ENCODE peak calls at places on chromosomes 1 and 21, in ten cellular contexts. One of them, this sample, is unnamed.
A peak's percentile ranks its signal among the peaks of the same experiment; 100 is the strongest.

GRCh38 chr1:94020764-94021579 is 100.0 kb downstream of the ABCA4 start:
- DNase-seq in IMR-90: peak; percentile 98
- DNase-seq in tibial artery: no peak
- DNase-seq in H1: no peak
- DNase-seq in brain microvascular endothelial cell: peak; percentile 83
- DNase-seq in ovary: no peak
- DNase-seq in PC-3: peak; percentile 41
- DNase-seq in MM.1S: no peak
- DNase-seq in heart left ventricle: no peak
- DNase-seq in mammary epithelial cell: peak; percentile 70
- DNase-seq in this sample: no peak

GRCh38 chr1:154329551-154330131 is 4.3 kb downstream of the ATP8B2 start:
- DNase-seq in IMR-90: no peak
- DNase-seq in tibial artery: no peak
- DNase-seq in H1: no peak
- DNase-seq in brain microvascular endothelial cell: no peak
- DNase-seq in ovary: no peak
- DNase-seq in PC-3: no peak
- DNase-seq in MM.1S: peak; percentile 6
- DNase-seq in heart left ventricle: no peak
- DNase-seq in mammary epithelial cell: no peak
- DNase-seq in this sample: no peak

GRCh38 chr1:174982971-174983689 is 16.6 kb upstream of the CACYBP start:
- DNase-seq in IMR-90: peak; percentile 49
- DNase-seq in tibial artery: no peak
- DNase-seq in H1: no peak
- DNase-seq in brain microvascular endothelial cell: peak; percentile 57
- DNase-seq in ovary: no peak
- DNase-seq in PC-3: peak; percentile 59
- DNase-seq in MM.1S: peak; percentile 81
- DNase-seq in heart left ventricle: no peak
- DNase-seq in mammary epithelial cell: peak; percentile 35
- DNase-seq in this sample: peak; percentile 33

GRCh38 chr1:230618537-230618936 is 23.7 kb upstream of the COG2 start:
- DNase-seq in IMR-90: no peak
- DNase-seq in tibial artery: no peak
- DNase-seq in H1: no peak
- DNase-seq in brain microvascular endothelial cell: no peak
- DNase-seq in ovary: no peak
- DNase-seq in PC-3: no peak
- DNase-seq in MM.1S: no peak
- DNase-seq in heart left ventricle: no peak
- DNase-seq in mammary epithelial cell: no peak
- DNase-seq in this sample: no peak

GRCh38 chr1:147630447-147630846 is 39.9 kb downstream of the ACP6 start:
- DNase-seq in IMR-90: no peak
- DNase-seq in tibial artery: no peak
- DNase-seq in H1: no peak
- DNase-seq in brain microvascular endothelial cell: no peak
- DNase-seq in ovary: no peak
- DNase-seq in PC-3: no peak
- DNase-seq in MM.1S: no peak
- DNase-seq in heart left ventricle: no peak
- DNase-seq in mammary epithelial cell: no peak
- DNase-seq in this sample: no peak

GRCh38 chr1:205285391-205286101 is 36.0 kb downstream of the NUAK2 start:
- DNase-seq in IMR-90: no peak
- DNase-seq in tibial artery: no peak
- DNase-seq in H1: no peak
- DNase-seq in brain microvascular endothelial cell: no peak
- DNase-seq in ovary: no peak
- DNase-seq in PC-3: no peak
- DNase-seq in MM.1S: peak; percentile 95
- DNase-seq in heart left ventricle: no peak
- DNase-seq in mammary epithelial cell: no peak
- DNase-seq in this sample: no peak

GRCh38 chr1:9591669-9592509 is 3.2 kb downstream of the TMEM201 start:
- DNase-seq in IMR-90: no peak
- DNase-seq in tibial artery: no peak
- DNase-seq in H1: peak; percentile 45
- DNase-seq in brain microvascular endothelial cell: no peak
- DNase-seq in ovary: peak; percentile 35
- DNase-seq in PC-3: no peak
- DNase-seq in MM.1S: no peak
- DNase-seq in heart left ventricle: no peak
- DNase-seq in mammary epithelial cell: no peak
- DNase-seq in this sample: peak; percentile 73

GRCh38 chr1:234533975-234534876 is 55.2 kb upstream of the TARBP1 start:
- DNase-seq in IMR-90: peak; percentile 98
- DNase-seq in tibial artery: peak; percentile 99
- DNase-seq in H1: no peak
- DNase-seq in brain microvascular endothelial cell: peak; percentile 96
- DNase-seq in ovary: peak; percentile 98
- DNase-seq in PC-3: no peak
- DNase-seq in MM.1S: no peak
- DNase-seq in heart left ventricle: peak; percentile 96
- DNase-seq in mammary epithelial cell: peak; percentile 69
- DNase-seq in this sample: no peak

GRCh38 chr1:21000245-21000594 is 176.5 kb downstream of the EIF4G3 start:
- DNase-seq in IMR-90: no peak
- DNase-seq in tibial artery: no peak
- DNase-seq in H1: no peak
- DNase-seq in brain microvascular endothelial cell: no peak
- DNase-seq in ovary: no peak
- DNase-seq in PC-3: no peak
- DNase-seq in MM.1S: no peak
- DNase-seq in heart left ventricle: no peak
- DNase-seq in mammary epithelial cell: no peak
- DNase-seq in this sample: no peak

GRCh38 chr1:193408782-193409293 is 222.4 kb upstream of the B3GALT2 start:
- DNase-seq in IMR-90: peak; percentile 75
- DNase-seq in tibial artery: peak; percentile 40
- DNase-seq in H1: no peak
- DNase-seq in brain microvascular endothelial cell: peak; percentile 99
- DNase-seq in ovary: peak; percentile 97
- DNase-seq in PC-3: no peak
- DNase-seq in MM.1S: no peak
- DNase-seq in heart left ventricle: peak; percentile 75
- DNase-seq in mammary epithelial cell: peak; percentile 51
- DNase-seq in this sample: no peak

GRCh38 chr1:11602424-11602823 is 51.8 kb downstream of the FBXO2 start:
- DNase-seq in IMR-90: no peak
- DNase-seq in tibial artery: no peak
- DNase-seq in H1: no peak
- DNase-seq in brain microvascular endothelial cell: no peak
- DNase-seq in ovary: no peak
- DNase-seq in PC-3: no peak
- DNase-seq in MM.1S: no peak
- DNase-seq in heart left ventricle: no peak
- DNase-seq in mammary epithelial cell: no peak
- DNase-seq in this sample: no peak

GRCh38 chr1:115710859-115711624 is 57.5 kb downstream of the CASQ2 start:
- DNase-seq in IMR-90: no peak
- DNase-seq in tibial artery: no peak
- DNase-seq in H1: no peak
- DNase-seq in brain microvascular endothelial cell: no peak
- DNase-seq in ovary: no peak
- DNase-seq in PC-3: peak; percentile 64
- DNase-seq in MM.1S: no peak
- DNase-seq in heart left ventricle: no peak
- DNase-seq in mammary epithelial cell: peak; percentile 66
- DNase-seq in this sample: no peak

GRCh38 chr1:199129247-199129646 is 490.4 kb downstream of the PTPRC start:
- DNase-seq in IMR-90: peak; percentile 10
- DNase-seq in tibial artery: no peak
- DNase-seq in H1: no peak
- DNase-seq in brain microvascular endothelial cell: peak; percentile 3
- DNase-seq in ovary: no peak
- DNase-seq in PC-3: peak; percentile 25
- DNase-seq in MM.1S: no peak
- DNase-seq in heart left ventricle: no peak
- DNase-seq in mammary epithelial cell: no peak
- DNase-seq in this sample: no peak

GRCh38 chr21:16533692-16534407 is 804.1 kb downstream of the USP25 start:
- DNase-seq in IMR-90: no peak
- DNase-seq in tibial artery: no peak
- DNase-seq in H1: no peak
- DNase-seq in brain microvascular endothelial cell: no peak
- DNase-seq in ovary: no peak
- DNase-seq in PC-3: no peak
- DNase-seq in MM.1S: no peak
- DNase-seq in heart left ventricle: no peak
- DNase-seq in mammary epithelial cell: no peak
- DNase-seq in this sample: no peak

GRCh38 chr1:95122151-95122697 is 5.1 kb downstream of the TLCD4 start:
- DNase-seq in IMR-90: no peak
- DNase-seq in tibial artery: no peak
- DNase-seq in H1: no peak
- DNase-seq in brain microvascular endothelial cell: no peak
- DNase-seq in ovary: no peak
- DNase-seq in PC-3: no peak
- DNase-seq in MM.1S: no peak
- DNase-seq in heart left ventricle: no peak
- DNase-seq in mammary epithelial cell: no peak
- DNase-seq in this sample: no peak

GRCh38 chr1:68470388-68470970 is 20.7 kb upstream of the RPE65 start:
- DNase-seq in IMR-90: peak; percentile 41
- DNase-seq in tibial artery: no peak
- DNase-seq in H1: no peak
- DNase-seq in brain microvascular endothelial cell: peak; percentile 25
- DNase-seq in ovary: no peak
- DNase-seq in PC-3: peak; percentile 22
- DNase-seq in MM.1S: no peak
- DNase-seq in heart left ventricle: no peak
- DNase-seq in mammary epithelial cell: no peak
- DNase-seq in this sample: no peak

GRCh38 chr21:16797530-16797929 is 715.3 kb upstream of the CXADR start:
- DNase-seq in IMR-90: no peak
- DNase-seq in tibial artery: no peak
- DNase-seq in H1: no peak
- DNase-seq in brain microvascular endothelial cell: no peak
- DNase-seq in ovary: no peak
- DNase-seq in PC-3: no peak
- DNase-seq in MM.1S: no peak
- DNase-seq in heart left ventricle: no peak
- DNase-seq in mammary epithelial cell: no peak
- DNase-seq in this sample: no peak

GRCh38 chr1:24948072-24948827 is 18.2 kb upstream of the RUNX3 start:
- DNase-seq in IMR-90: no peak
- DNase-seq in tibial artery: no peak
- DNase-seq in H1: no peak
- DNase-seq in brain microvascular endothelial cell: no peak
- DNase-seq in ovary: no peak
- DNase-seq in PC-3: no peak
- DNase-seq in MM.1S: no peak
- DNase-seq in heart left ventricle: no peak
- DNase-seq in mammary epithelial cell: no peak
- DNase-seq in this sample: no peak
- TF ChIP-seq CTCF in IMR-90: no peak
- TF ChIP-seq CTCF in tibial artery: no peak
- TF ChIP-seq CTCF in H1: peak; percentile 7
- TF ChIP-seq CTCF in brain microvascular endothelial cell: peak; percentile 8
- TF ChIP-seq CTCF in ovary: no peak
- TF ChIP-seq CTCF in PC-3: no peak
- TF ChIP-seq CTCF in MM.1S: no peak
- TF ChIP-seq CTCF in heart left ventricle: no peak
- TF ChIP-seq CTCF in mammary epithelial cell: no peak
- TF ChIP-seq CTCF in this sample: no peak

GRCh38 chr1:15220825-15221431 is 26.1 kb upstream of the FHAD1 start:
- DNase-seq in IMR-90: no peak
- DNase-seq in tibial artery: no peak
- DNase-seq in H1: no peak
- DNase-seq in brain microvascular endothelial cell: no peak
- DNase-seq in ovary: peak; percentile 64
- DNase-seq in PC-3: no peak
- DNase-seq in MM.1S: no peak
- DNase-seq in heart left ventricle: no peak
- DNase-seq in mammary epithelial cell: no peak
- DNase-seq in this sample: no peak
- H3K27me3 ChIP-seq in IMR-90: no peaks in the 10 kb centered on the region
- H3K27me3 ChIP-seq in tibial artery: no peaks in the 10 kb centered on the region
- H3K27me3 ChIP-seq in H1: no peaks in the 10 kb centered on the region
- H3K27me3 ChIP-seq in brain microvascular endothelial cell: no peaks in the 10 kb centered on the region
- H3K27me3 ChIP-seq in ovary: no peaks in the 10 kb centered on the region
- H3K27me3 ChIP-seq in PC-3: no peaks in the 10 kb centered on the region
- H3K27me3 ChIP-seq in MM.1S: no peaks in the 10 kb centered on the region
- H3K27me3 ChIP-seq in heart left ventricle: no peaks in the 10 kb centered on the region
- H3K27me3 ChIP-seq in mammary epithelial cell: no peaks in the 10 kb centered on the region
- H3K27me3 ChIP-seq in this sample: no peaks in the 10 kb centered on the region

DNA sequence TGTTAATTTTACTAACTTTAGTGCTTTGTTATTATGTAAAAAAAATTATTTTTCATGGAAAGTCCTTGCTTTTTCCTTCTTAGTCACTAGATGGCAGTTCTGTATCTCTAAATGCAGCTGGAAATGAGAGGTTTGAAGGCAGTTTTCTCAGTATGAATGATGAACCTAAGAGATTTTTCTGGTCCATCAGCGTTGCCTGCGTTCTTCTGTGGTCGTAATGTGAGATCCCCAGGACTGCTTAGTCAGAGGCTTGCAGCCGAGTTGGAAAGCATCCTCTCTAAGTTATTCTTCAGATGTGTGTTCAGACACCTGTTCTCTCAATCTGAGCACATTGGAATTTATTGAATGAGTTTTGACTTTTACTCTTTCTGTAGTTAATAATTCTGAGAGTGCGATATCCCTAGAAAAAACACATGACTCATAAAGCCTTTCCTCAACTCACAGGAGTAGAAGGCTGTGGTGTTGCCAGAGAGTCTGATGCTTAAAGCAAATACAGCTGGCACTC is 99.2 kb downstream of the FMN2 start:
- DNase-seq in IMR-90: peak; percentile 100
- DNase-seq in tibial artery: peak; percentile 34
- DNase-seq in H1: no peak
- DNase-seq in brain microvascular endothelial cell: peak; percentile 92
- DNase-seq in ovary: no peak
- DNase-seq in PC-3: peak; percentile 88
- DNase-seq in MM.1S: peak; percentile 47
- DNase-seq in heart left ventricle: no peak
- DNase-seq in mammary epithelial cell: peak; percentile 6
- DNase-seq in this sample: no peak
- TF ChIP-seq CTCF in IMR-90: peak; percentile 92
- TF ChIP-seq CTCF in tibial artery: no peak
- TF ChIP-seq CTCF in H1: peak; percentile 50
- TF ChIP-seq CTCF in brain microvascular endothelial cell: peak; percentile 56
- TF ChIP-seq CTCF in ovary: no peak
- TF ChIP-seq CTCF in PC-3: peak; percentile 93
- TF ChIP-seq CTCF in MM.1S: peak; percentile 44
- TF ChIP-seq CTCF in heart left ventricle: no peak
- TF ChIP-seq CTCF in mammary epithelial cell: peak; percentile 27
- TF ChIP-seq CTCF in this sample: no peak

DNA sequence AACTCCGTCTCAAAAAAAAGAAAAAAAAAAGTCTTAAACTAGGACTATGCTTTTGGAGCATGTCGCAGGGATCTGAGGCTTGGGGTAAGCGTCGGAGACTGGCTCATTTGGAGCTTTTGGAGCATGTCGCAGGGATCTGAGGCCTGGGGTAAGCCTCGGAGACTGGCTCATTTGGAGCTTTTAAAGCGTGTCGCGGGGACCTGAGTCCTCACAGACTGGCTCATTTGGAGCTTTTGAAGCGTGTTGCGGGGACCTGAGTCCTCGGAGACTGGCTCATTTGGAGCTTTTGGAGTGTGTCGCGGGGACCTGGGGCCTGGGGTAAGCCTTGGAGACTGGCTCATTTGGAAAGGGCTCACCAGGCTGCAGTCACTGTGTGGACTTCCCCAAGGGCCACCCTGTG is 13.6 kb upstream of the TSPEAR start:
- DNase-seq in IMR-90: no peak
- DNase-seq in tibial artery: no peak
- DNase-seq in H1: no peak
- DNase-seq in brain microvascular endothelial cell: no peak
- DNase-seq in ovary: no peak
- DNase-seq in PC-3: no peak
- DNase-seq in MM.1S: no peak
- DNase-seq in heart left ventricle: no peak
- DNase-seq in mammary epithelial cell: no peak
- DNase-seq in this sample: no peak
- H3K27me3 ChIP-seq in IMR-90: peaks cover 39% of the 10 kb centered on the region
- H3K27me3 ChIP-seq in tibial artery: peaks cover 79% of the 10 kb centered on the region
- H3K27me3 ChIP-seq in H1: peaks cover 7% of the 10 kb centered on the region
- H3K27me3 ChIP-seq in brain microvascular endothelial cell: peaks cover 37% of the 10 kb centered on the region
- H3K27me3 ChIP-seq in ovary: no peaks in the 10 kb centered on the region
- H3K27me3 ChIP-seq in PC-3: no peaks in the 10 kb centered on the region
- H3K27me3 ChIP-seq in MM.1S: peaks cover 98% of the 10 kb centered on the region
- H3K27me3 ChIP-seq in heart left ventricle: peaks cover 17% of the 10 kb centered on the region
- H3K27me3 ChIP-seq in mammary epithelial cell: peaks cover 5% of the 10 kb centered on the region
- H3K27me3 ChIP-seq in this sample: no peaks in the 10 kb centered on the region